ENCODE peak calls at places on chromosome 11, in four cellular contexts. S, X, U and B are unnamed samples.
A peak's percentile ranks its signal among the peaks of the same experiment; 100 is the strongest.

GRCh38 chr11:115941481-115941993 is 437.3 kb upstream of the CADM1 start:
- DNase-seq in S (no peak), X (peak; percentile 97), U (no peak), B (no peak)

GRCh38 chr11:808427-809286 is 1.1 kb upstream of the RPLP2 start:
- DNase-seq in S (peak; percentile 96), X (no peak), U (no peak), B (no peak)

GRCh38 chr11:94516725-94517124 is 4.5 kb downstream of the C11orf97 start:
- DNase-seq in S (no peak), X (no peak), U (no peak), B (no peak)

GRCh38 chr11:45932217-45932616 is 9.8 kb downstream of the LARGE2 start:
- DNase-seq in S (no peak), X (no peak), U (no peak), B (no peak)

GRCh38 chr11:66996609-66997273 is 21.6 kb downstream of the C11orf86 start:
- DNase-seq in S (no peak), X (peak; percentile 76), U (no peak), B (no peak)

GRCh38 chr11:43997022-43997665 is 50.6 kb upstream of the ACCSL start:
- DNase-seq in S (no peak), X (no peak), U (no peak), B (no peak)

GRCh38 chr11:1628506-1629325 is 859 bp upstream of the KRTAP5-5 start:
- DNase-seq in S (peak; percentile 78), X (peak; percentile 9), U (peak; percentile 63), B (peak; percentile 37)

GRCh38 chr11:19374189-19374588 is 133.4 kb upstream of the E2F8 start:
- DNase-seq in S (no peak), X (peak; percentile 96), U (no peak), B (no peak)

GRCh38 chr11:111063711-111064110 is 181.8 kb upstream of the POU2AF2 start:
- DNase-seq in S (no peak), X (peak; percentile 42), U (no peak), B (no peak)

GRCh38 chr11:16986434-16987204 is 27.6 kb downstream of the PLEKHA7 start:
- DNase-seq in S (no peak), X (no peak), U (peak; percentile 95), B (peak; percentile 100)

GRCh38 chr11:27237641-27238040 is 125.4 kb downstream of the CCDC34 start:
- DNase-seq in S (no peak), X (no peak), U (peak; percentile 74), B (peak; percentile 89)

GRCh38 chr11:72259490-72259889 is 15.5 kb upstream of the PHOX2A start:
- DNase-seq in S (no peak), X (no peak), U (no peak), B (peak; percentile 30)
- H3K27ac ChIP-seq in S (no peak overlapping the region), X (no peak overlapping the region), U (no peak overlapping the region), B (no peak overlapping the region)

GRCh38 chr11:64744544-64745218 is 739 bp upstream of the RASGRP2 start:
- DNase-seq in S (peak; percentile 65), X (no peak), U (no peak), B (no peak)

GRCh38 chr11:64745523-64746328 is 1.8 kb upstream of the RASGRP2 start:
- DNase-seq in S (peak; percentile 93), X (peak; percentile 22), U (peak; percentile 60), B (peak; percentile 47)

GRCh38 chr11:64746486-64746885 is 2.5 kb upstream of the RASGRP2 start:
- DNase-seq in S (peak; percentile 67), X (no peak), U (no peak), B (no peak)

GRCh38 chr11:64743591-64744543 is at the start of gene RASGRP2:
- DNase-seq in S (peak; percentile 94), X (no peak), U (peak; percentile 77), B (peak; percentile 35)

GRCh38 chr11:64745219-64745522 is 1.2 kb upstream of the RASGRP2 start:
- DNase-seq in S (peak; percentile 89), X (no peak), U (peak; percentile 59), B (peak; percentile 61)
- H3K4me3 ChIP-seq in S (peak overlapping the region; percentile 76), X (no peak overlapping the region), U (peak overlapping the region; percentile 36), B (peak overlapping the region; percentile 64)

GRCh38 chr11:128903248-128904041 is 12.3 kb downstream of the KCNJ5 start:
- DNase-seq in S (no peak), X (peak; percentile 59), U (no peak), B (no peak)

GRCh38 chr11:128902515-128903066 is 11.4 kb downstream of the KCNJ5 start:
- DNase-seq in S (no peak), X (peak; percentile 81), U (no peak), B (no peak)

GRCh38 chr11:128900468-128900867 is 9.3 kb downstream of the KCNJ5 start:
- DNase-seq in S (no peak), X (no peak), U (no peak), B (no peak)

GRCh38 chr11:128904303-128904871 is 13.2 kb downstream of the KCNJ5 start:
- DNase-seq in S (no peak), X (no peak), U (no peak), B (no peak)

DNA sequence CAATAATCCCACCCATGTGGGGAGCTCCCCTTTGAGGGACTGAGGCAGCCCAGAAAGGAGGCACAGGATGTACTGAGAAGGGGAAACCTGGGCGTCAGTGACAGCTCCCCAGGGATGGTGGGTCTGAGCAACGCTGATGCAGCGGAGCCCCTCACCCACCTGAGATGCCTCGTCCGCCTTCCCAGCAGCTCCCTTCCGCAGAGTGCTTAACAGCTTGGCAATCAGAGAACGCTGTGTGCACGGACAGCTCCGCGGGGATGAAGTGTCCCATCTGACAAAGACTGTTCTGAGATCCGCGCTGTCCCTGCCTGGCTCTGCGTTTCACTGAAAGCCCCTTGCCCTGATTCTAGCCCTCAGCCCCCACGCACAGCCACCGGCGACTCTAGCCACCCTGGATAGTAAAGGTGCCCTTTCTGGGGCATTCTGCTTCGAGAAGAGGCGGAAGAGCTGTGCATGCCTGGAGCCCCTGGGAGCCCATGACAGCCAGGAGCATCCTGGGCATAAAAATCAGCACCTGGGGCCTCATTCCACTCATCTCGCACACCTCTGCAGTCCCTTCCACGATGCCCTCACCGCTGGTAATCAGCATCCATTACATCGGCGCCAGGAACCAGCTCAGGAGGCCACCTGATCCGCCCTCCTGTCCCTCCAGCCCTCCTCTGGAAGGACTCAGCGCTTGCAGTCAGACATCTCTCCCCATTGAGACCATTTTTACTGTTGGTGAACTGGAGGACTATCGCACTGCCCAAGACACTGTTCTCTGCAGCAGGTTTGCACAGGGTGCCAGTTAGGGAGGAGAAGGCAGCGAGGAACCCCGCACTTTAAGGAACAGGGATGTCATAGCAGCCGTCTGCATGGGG is 10.7 kb downstream of the KCNJ5 start:
- DNase-seq in S (no peak), X (no peak), U (no peak), B (no peak)
- H3K4me1 ChIP-seq in S (no peaks in the 10 kb centered on the region), X (peaks cover 11% of the 10 kb centered on the region), U (peaks cover 6% of the 10 kb centered on the region), B (no peaks in the 10 kb centered on the region)

DNA sequence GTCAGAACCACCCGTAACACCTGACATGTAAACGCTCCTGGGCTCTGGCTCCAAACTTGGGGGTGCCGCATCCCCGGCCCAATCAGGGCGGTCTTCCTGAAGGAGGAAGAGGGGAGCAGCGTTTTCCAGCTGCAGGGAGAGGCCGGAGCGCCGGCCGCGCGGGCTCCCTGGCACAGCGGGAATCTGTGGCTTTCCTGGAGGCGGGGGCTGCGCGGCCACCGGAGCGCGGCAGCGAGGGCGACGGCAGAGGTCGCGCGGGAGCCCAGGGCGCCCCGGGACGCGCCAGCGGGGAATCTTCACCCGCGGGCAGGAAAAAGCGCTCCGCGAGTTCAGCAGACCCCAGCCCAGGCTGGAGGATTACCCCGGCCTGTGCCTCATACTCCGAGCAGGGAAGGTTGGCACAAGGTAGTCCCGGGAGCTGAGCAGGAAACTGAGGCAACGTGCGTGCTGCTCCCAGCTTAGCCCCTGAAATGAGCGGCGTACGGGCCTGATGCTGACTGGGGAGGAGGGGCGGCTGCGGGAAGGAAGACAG is 600 bp upstream of the ESAM start:
- DNase-seq in S (no peak), X (no peak), U (peak; percentile 56), B (peak; percentile 40)
- H3K27ac ChIP-seq in S (peak overlapping the region; percentile 81), X (no peak overlapping the region), U (peak overlapping the region; percentile 77), B (no peak overlapping the region)

DNA sequence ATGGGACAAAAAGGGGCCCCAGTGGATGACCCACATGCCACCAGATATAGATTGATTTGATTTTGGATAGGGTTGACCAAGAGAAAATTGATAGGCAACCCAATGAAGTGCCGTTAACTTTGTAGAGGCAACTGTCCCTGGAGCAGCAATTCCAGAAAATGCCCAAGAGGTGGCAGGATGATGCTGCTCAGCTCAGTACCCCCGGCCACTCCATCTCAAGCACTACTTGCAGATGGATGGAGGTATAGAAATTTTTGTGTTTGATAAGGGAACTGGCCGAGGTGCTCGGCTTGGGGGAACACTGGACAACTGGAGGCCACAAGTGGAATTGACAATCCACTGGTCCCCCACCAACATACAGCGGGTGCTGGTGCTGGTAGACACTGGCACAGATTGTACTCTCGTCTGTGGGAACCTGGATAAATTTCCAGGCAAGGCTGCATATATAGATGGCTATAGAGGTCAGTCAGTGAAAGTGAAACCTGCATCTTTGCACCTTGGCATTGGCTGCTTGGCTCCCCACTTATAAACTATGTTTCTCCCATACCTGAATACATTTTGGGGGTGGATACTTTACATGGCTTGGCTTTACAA is 86.3 kb downstream of the CCDC83 start:
- DNase-seq in S (peak; percentile 52), X (peak; percentile 74), U (peak; percentile 39), B (peak; percentile 54)
- H3K4me3 ChIP-seq in S (no peak overlapping the region), X (no peak overlapping the region), U (no peak overlapping the region), B (no peak overlapping the region)

DNA sequence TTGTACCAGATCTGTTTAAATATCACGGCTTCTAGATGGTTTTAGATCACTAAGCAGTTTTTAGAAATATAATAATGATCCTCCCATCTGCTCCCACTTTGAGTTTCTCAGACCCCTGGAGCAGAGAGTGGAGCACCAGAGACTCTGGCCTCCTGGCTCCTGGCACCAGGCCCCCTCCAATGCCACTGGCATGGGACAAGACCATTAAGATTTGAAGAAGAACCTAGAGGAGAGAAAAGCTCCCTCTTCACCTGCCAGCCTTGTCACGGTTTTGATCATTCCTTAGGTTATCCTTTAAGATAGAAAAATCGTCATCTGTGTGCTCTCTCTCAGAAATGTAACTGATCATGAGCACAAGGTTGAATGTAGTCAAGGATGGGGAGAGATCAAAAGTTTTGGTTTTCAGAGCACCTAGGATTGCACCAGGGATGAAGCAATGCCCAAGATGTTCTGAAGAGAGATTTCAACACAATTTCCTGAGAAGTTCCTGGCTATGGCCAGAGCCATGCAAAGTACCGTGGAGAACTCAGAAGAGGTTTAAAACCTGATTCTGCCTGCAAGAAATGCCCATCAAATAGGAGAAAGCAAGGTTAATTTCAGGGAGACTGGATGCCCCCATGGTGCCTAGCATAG is 22.2 kb downstream of the IL10RA start:
- DNase-seq in S (no peak), X (no peak), U (peak; percentile 13), B (no peak)
- H3K4me1 ChIP-seq in S (no peaks in the 10 kb centered on the region), X (no peaks in the 10 kb centered on the region), U (no peaks in the 10 kb centered on the region), B (peaks cover 4% of the 10 kb centered on the region)

GRCh38 chr11:4699697-4700435 is 2.2 kb upstream of the OR51E2 start:
- DNase-seq in S (no peak), X (no peak), U (no peak), B (no peak)

GRCh38 chr11:4704054-4704789 is at the start of gene MMP26:
- DNase-seq in S (no peak), X (no peak), U (no peak), B (peak; percentile 2)

GRCh38 chr11:4697583-4697982 is at the start of gene OR51E2:
- DNase-seq in S (no peak), X (peak; percentile 78), U (no peak), B (no peak)

GRCh38 chr11:4704790-4705334 is 278 bp downstream of the MMP26 start:
- DNase-seq in S (no peak), X (no peak), U (no peak), B (no peak)

DNA sequence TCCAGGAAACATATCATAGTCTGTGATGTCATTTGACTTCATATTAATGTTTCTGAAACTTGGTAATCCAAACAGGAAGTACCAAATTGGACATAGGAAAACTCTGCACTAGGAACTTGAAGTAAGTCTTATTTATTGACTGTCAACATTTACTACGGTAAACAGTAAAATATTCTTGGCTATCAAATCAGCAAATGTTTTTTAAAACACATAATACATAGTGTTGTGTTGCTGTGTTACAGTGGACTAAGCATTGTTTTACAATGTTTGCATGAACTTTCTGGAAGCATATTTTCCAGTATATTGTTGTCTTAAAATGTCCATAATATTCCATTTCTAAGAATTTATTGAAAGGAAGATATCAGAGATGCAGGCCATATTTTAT is 2.8 kb upstream of the OR51E2 start:
- DNase-seq in S (no peak), X (no peak), U (no peak), B (no peak)
- H3K27ac ChIP-seq in S (no peak overlapping the region), X (no peak overlapping the region), U (no peak overlapping the region), B (no peak overlapping the region)